ENCODE peak calls at places on chromosomes 5 and 9, in seven cellular contexts. Y is cardiac fibroblast; G is activated CD8-positive, alpha-beta memory T cell treated with anti-CD3 and anti-CD28 coated beads, Interleukin-2, amount 50 U/mL, for 48 hours; S is effector memory CD4-positive, alpha-beta T cell; N is activated T-cell treated with anti-CD3 and anti-CD28 coated beads for 48 hours; W is lung microvascular endothelial cell; I is smooth muscle cell of the brain vasculature. M is an unnamed sample.

GRCh38 chr9:2228641-2229040 is 213.5 kb downstream of the SMARCA2 start:
- DNase-seq in S (no peak), W (no peak), I (no peak), N (no peak), G (no peak), Y (no peak), M (no peak)

GRCh38 chr9:137454145-137454505 is 5.0 kb downstream of the NSMF start:
- DNase-seq in S (no peak), N (no peak), I (no peak), W (peak; percentile 44), G (peak; percentile 74), Y (no peak), M (no peak)

GRCh38 chr5:94440015-94440414 is 178.4 kb downstream of the KIAA0825 start:
- DNase-seq in Y (no peak), S (no peak), W (no peak), N (no peak), G (no peak), I (no peak), M (no peak)

GRCh38 chr9:84750152-84750865 is 80.8 kb downstream of the NTRK2 start:
- DNase-seq in Y (no peak), S (no peak), W (no peak), G (no peak), N (no peak), I (no peak), M (no peak)

GRCh38 chr5:140024928-140025327 is 18.2 kb downstream of the NRG2 start:
- DNase-seq in G (no peak), Y (no peak), N (no peak), I (no peak), W (no peak), S (no peak), M (no peak)

GRCh38 chr9:33445389-33445881 is 2.0 kb downstream of the AQP3 start:
- DNase-seq in S (peak; percentile 43), N (no peak), G (no peak), I (no peak), Y (no peak), W (no peak), M (no peak)

GRCh38 chr5:96218653-96219052 is 214.4 kb downstream of the PCSK1 start:
- DNase-seq in Y (no peak), W (no peak), G (no peak), I (no peak), S (no peak), N (no peak), M (no peak)

GRCh38 chr5:82952326-82952725 is 124.9 kb downstream of the TMEM167A start:
- DNase-seq in G (no peak), Y (no peak), I (no peak), S (no peak), W (no peak), N (no peak), M (no peak)

GRCh38 chr9:115137511-115137910 is 19.6 kb upstream of the TNC start:
- DNase-seq in S (no peak), I (no peak), W (no peak), G (no peak), N (no peak), Y (no peak), M (no peak)

GRCh38 chr5:175750476-175751080 is 92.7 kb downstream of the HRH2 start:
- DNase-seq in S (no peak), W (no peak), I (no peak), G (no peak), N (no peak), Y (no peak), M (no peak)

GRCh38 chr5:10452768-10453331 is 11.2 kb downstream of the ROPN1L start:
- DNase-seq in Y (peak; percentile 94), I (peak; percentile 73), N (no peak), S (no peak), G (no peak), W (peak; percentile 91), M (peak; percentile 19)

GRCh38 chr5:65141487-65141886 is 340.2 kb downstream of the ADAMTS6 start:
- DNase-seq in N (no peak), S (no peak), G (no peak), I (no peak), W (peak; percentile 25), Y (no peak), M (no peak)

GRCh38 chr5:88787856-88788255 is 95.1 kb downstream of the MEF2C start:
- DNase-seq in N (no peak), I (no peak), G (no peak), W (peak; percentile 67), S (no peak), Y (peak; percentile 22), M (no peak)

GRCh38 chr5:179232091-179232490 is 113.2 kb downstream of the ADAMTS2 start:
- DNase-seq in N (no peak), S (no peak), G (no peak), Y (no peak), I (no peak), W (no peak), M (no peak)

GRCh38 chr9:13171261-13171660 is 108.2 kb downstream of the MPDZ start:
- DNase-seq in N (no peak), Y (peak; percentile 22), G (no peak), I (no peak), S (no peak), W (no peak), M (no peak)

GRCh38 chr9:74953235-74953741 is 576 bp upstream of the C9orf40 start:
- DNase-seq in N (no peak), Y (no peak), S (no peak), I (peak; percentile 4), W (no peak), G (no peak), M (no peak)

GRCh38 chr9:120032639-120033038 is 547.3 kb downstream of the CDK5RAP2 start:
- DNase-seq in G (no peak), N (no peak), S (no peak), Y (no peak), I (no peak), W (no peak), M (no peak)

M was measured in KG1.